ENCODE peak calls at places on chromosomes 2 and 18, in four cellular contexts. One of them, this sample, is unnamed.

GRCh38 chr2:171522057-171522803 is at the start of gene CYBRD1:
- DNase-seq in Caco-2: peak; percentile 50
- DNase-seq in gastrocnemius medialis: peak; percentile 72
- DNase-seq in colonic mucosa: peak; percentile 81
- DNase-seq in this sample: peak; percentile 90

GRCh38 chr2:29011650-29012060 is 30.6 kb downstream of the TOGARAM2 start:
- DNase-seq in Caco-2: no peak
- DNase-seq in gastrocnemius medialis: peak; percentile 99
- DNase-seq in colonic mucosa: no peak
- DNase-seq in this sample: peak; percentile 77

GRCh38 chr2:6308986-6309385 is 556.7 kb downstream of the CMPK2 start:
- DNase-seq in Caco-2: no peak
- DNase-seq in gastrocnemius medialis: no peak
- DNase-seq in colonic mucosa: no peak
- DNase-seq in this sample: no peak

GRCh38 chr18:79481041-79481790 is 85.5 kb downstream of the NFATC1 start:
- DNase-seq in Caco-2: no peak
- DNase-seq in gastrocnemius medialis: no peak
- DNase-seq in colonic mucosa: no peak
- DNase-seq in this sample: no peak

GRCh38 chr2:85308201-85308600 is 19.6 kb downstream of the TGOLN2 start:
- DNase-seq in Caco-2: no peak
- DNase-seq in gastrocnemius medialis: no peak
- DNase-seq in colonic mucosa: no peak
- DNase-seq in this sample: no peak

GRCh38 chr18:41391616-41392610 is 563.1 kb upstream of the PIK3C3 start:
- DNase-seq in Caco-2: peak; percentile 35
- DNase-seq in gastrocnemius medialis: no peak
- DNase-seq in colonic mucosa: peak; percentile 25
- DNase-seq in this sample: peak; percentile 78

GRCh38 chr2:46865181-46865970 is 50.2 kb downstream of the MCFD2 start:
- DNase-seq in Caco-2: no peak
- DNase-seq in gastrocnemius medialis: no peak
- DNase-seq in colonic mucosa: peak; percentile 73
- DNase-seq in this sample: no peak

GRCh38 chr2:68031546-68032160 is 31.2 kb downstream of the C1D start:
- DNase-seq in Caco-2: no peak
- DNase-seq in gastrocnemius medialis: no peak
- DNase-seq in colonic mucosa: no peak
- DNase-seq in this sample: peak; percentile 78

GRCh38 chr2:106990307-106990706 is 104.3 kb upstream of the ST6GAL2 start:
- DNase-seq in Caco-2: no peak
- DNase-seq in gastrocnemius medialis: no peak
- DNase-seq in colonic mucosa: no peak
- DNase-seq in this sample: peak; percentile 88

GRCh38 chr2:126172785-126173184 is 483.2 kb upstream of the GYPC start:
- DNase-seq in Caco-2: no peak
- DNase-seq in gastrocnemius medialis: no peak
- DNase-seq in colonic mucosa: no peak
- DNase-seq in this sample: no peak

GRCh38 chr18:74892066-74892627 is 294.5 kb downstream of the ZNF407 start:
- DNase-seq in Caco-2: no peak
- DNase-seq in gastrocnemius medialis: no peak
- DNase-seq in colonic mucosa: no peak
- DNase-seq in this sample: no peak

GRCh38 chr2:222669353-222669752 is 2.1 kb upstream of the MOGAT1 start:
- DNase-seq in Caco-2: no peak
- DNase-seq in gastrocnemius medialis: no peak
- DNase-seq in colonic mucosa: no peak
- DNase-seq in this sample: no peak

GRCh38 chr2:122451040-122451439 is 695.6 kb downstream of the TSN start:
- DNase-seq in Caco-2: no peak
- DNase-seq in gastrocnemius medialis: no peak
- DNase-seq in colonic mucosa: no peak
- DNase-seq in this sample: peak; percentile 33

GRCh38 chr2:240553956-240554480 is 3.8 kb downstream of the ANKMY1 start:
- DNase-seq in Caco-2: no peak
- DNase-seq in gastrocnemius medialis: no peak
- DNase-seq in colonic mucosa: no peak
- DNase-seq in this sample: no peak

GRCh38 chr18:32160547-32160946 is 29.3 kb upstream of the MEP1B start:
- DNase-seq in Caco-2: peak; percentile 51
- DNase-seq in gastrocnemius medialis: no peak
- DNase-seq in colonic mucosa: peak; percentile 81
- DNase-seq in this sample: no peak

GRCh38 chr2:54945401-54946219 is 104.6 kb downstream of the RTN4 start:
- DNase-seq in Caco-2: no peak
- DNase-seq in gastrocnemius medialis: peak; percentile 97
- DNase-seq in colonic mucosa: no peak
- DNase-seq in this sample: peak; percentile 78

GRCh38 chr2:102050854-102051391 is 59.2 kb downstream of the IL1R2 start:
- DNase-seq in Caco-2: no peak
- DNase-seq in gastrocnemius medialis: peak; percentile 85
- DNase-seq in colonic mucosa: peak; percentile 72
- DNase-seq in this sample: peak; percentile 92

GRCh38 chr2:216992056-216992455 is 132.2 kb upstream of the TNP1 start:
- DNase-seq in Caco-2: no peak
- DNase-seq in gastrocnemius medialis: no peak
- DNase-seq in colonic mucosa: no peak
- DNase-seq in this sample: peak; percentile 52

GRCh38 chr2:42847596-42848151 is 55.3 kb upstream of the HAAO start:
- DNase-seq in Caco-2: no peak
- DNase-seq in gastrocnemius medialis: no peak
- DNase-seq in colonic mucosa: no peak
- DNase-seq in this sample: no peak

GRCh38 chr2:45754087-45755015 is 102.9 kb downstream of the PRKCE start:
- DNase-seq in Caco-2: no peak
- DNase-seq in gastrocnemius medialis: no peak
- DNase-seq in colonic mucosa: no peak
- DNase-seq in this sample: peak; percentile 44

GRCh38 chr18:79912409-79912991 is 39.0 kb downstream of the SLC66A2 start:
- DNase-seq in Caco-2: no peak
- DNase-seq in gastrocnemius medialis: peak; percentile 64
- DNase-seq in colonic mucosa: peak; percentile 17
- DNase-seq in this sample: peak; percentile 79

GRCh38 chr18:25737710-25738251 is 352.6 kb downstream of the SS18 start:
- DNase-seq in Caco-2: no peak
- DNase-seq in gastrocnemius medialis: no peak
- DNase-seq in colonic mucosa: no peak
- DNase-seq in this sample: peak; percentile 74

DNA sequence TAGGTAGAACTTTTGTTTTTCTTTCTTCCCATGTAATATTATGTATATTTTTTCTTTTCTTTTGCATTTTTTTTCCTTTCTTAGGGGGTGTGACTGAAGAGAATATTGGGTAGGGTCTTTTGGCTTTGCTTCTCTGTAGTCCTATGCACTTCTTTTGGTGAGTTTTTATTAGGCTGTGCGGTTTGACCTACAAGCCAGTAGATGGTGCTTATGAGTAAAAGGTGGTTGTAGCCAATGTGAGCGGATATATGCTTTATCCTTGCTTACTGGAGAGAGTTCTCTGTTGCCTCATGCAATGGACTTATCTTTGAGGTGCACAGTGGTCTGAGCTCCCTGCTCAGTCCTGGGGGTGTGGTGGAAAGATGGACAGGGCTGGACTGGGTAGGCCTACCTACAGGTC is 52.7 kb downstream of the DSEL start:
- DNase-seq in Caco-2: no peak
- DNase-seq in gastrocnemius medialis: no peak
- DNase-seq in colonic mucosa: no peak
- DNase-seq in this sample: peak; percentile 35
- TF ChIP-seq CTCF in Caco-2: no peak
- TF ChIP-seq CTCF in gastrocnemius medialis: no peak
- TF ChIP-seq CTCF in colonic mucosa: no peak
- TF ChIP-seq CTCF in this sample: peak; percentile 40

DNA sequence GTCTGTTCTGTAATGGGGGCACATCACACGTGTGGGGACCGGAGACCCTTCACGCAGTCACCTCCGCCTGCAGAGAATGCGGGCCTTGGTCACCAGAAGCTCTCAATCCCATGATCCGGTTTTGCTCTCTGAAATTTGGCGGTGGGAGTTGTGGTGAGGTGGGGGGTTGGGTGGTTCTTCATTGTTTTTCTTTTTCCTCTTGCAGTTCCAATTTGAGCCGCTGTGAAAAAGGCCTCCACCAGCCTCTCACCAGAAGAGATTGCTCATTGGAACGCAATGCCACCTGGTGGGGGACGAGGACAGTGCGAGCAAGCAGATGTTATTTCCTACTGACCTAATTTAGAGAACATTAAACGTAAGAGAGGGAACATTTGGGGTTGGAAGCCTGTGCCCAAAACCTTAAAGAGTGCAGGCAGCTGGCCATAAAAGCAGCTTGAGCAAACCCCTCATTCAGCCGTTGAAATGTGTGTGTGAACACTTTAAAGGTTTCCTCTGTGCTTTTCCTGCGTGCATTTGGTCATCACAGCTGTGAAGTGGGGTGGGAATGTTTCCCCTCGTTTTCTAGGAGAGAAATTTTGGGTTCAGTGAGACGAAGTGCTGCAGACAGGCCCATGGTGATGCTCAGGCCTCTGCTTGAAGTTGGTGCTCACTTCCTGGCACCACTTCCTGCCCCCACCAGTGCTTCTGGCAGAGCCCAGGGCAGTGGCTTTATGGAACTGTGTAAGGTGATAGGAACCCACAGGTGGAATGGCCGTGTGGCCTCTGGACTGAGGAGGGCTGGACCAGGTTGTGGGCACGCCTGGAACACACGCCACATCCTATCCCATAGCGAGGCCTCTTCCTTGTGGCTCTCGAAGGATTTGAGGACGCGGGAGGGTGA is 61.7 kb downstream of the ZCCHC2 start:
- DNase-seq in Caco-2: peak; percentile 72
- DNase-seq in gastrocnemius medialis: peak; percentile 83
- DNase-seq in colonic mucosa: peak; percentile 89
- DNase-seq in this sample: peak; percentile 94
- H3K4me3 ChIP-seq in Caco-2: no peak overlapping the region
- H3K4me3 ChIP-seq in gastrocnemius medialis: peak overlapping the region; percentile 35
- H3K4me3 ChIP-seq in colonic mucosa: no peak overlapping the region
- H3K4me3 ChIP-seq in this sample: peak overlapping the region; percentile 47

GRCh38 chr18:58140366-58141325 is 96.6 kb downstream of the NEDD4L start:
- DNase-seq in Caco-2: no peak
- DNase-seq in gastrocnemius medialis: no peak
- DNase-seq in colonic mucosa: no peak
- DNase-seq in this sample: no peak
- TF ChIP-seq CTCF in Caco-2: no peak
- TF ChIP-seq CTCF in gastrocnemius medialis: no peak
- TF ChIP-seq CTCF in colonic mucosa: no peak
- TF ChIP-seq CTCF in this sample: no peak

GRCh38 chr2:25977768-25978167 is 4.5 kb downstream of the KIF3C start:
- DNase-seq in Caco-2: no peak
- DNase-seq in gastrocnemius medialis: no peak
- DNase-seq in colonic mucosa: no peak
- DNase-seq in this sample: peak; percentile 37
- H3K4me3 ChIP-seq in Caco-2: no peak overlapping the region
- H3K4me3 ChIP-seq in gastrocnemius medialis: no peak overlapping the region
- H3K4me3 ChIP-seq in colonic mucosa: no peak overlapping the region
- H3K4me3 ChIP-seq in this sample: no peak overlapping the region

DNA sequence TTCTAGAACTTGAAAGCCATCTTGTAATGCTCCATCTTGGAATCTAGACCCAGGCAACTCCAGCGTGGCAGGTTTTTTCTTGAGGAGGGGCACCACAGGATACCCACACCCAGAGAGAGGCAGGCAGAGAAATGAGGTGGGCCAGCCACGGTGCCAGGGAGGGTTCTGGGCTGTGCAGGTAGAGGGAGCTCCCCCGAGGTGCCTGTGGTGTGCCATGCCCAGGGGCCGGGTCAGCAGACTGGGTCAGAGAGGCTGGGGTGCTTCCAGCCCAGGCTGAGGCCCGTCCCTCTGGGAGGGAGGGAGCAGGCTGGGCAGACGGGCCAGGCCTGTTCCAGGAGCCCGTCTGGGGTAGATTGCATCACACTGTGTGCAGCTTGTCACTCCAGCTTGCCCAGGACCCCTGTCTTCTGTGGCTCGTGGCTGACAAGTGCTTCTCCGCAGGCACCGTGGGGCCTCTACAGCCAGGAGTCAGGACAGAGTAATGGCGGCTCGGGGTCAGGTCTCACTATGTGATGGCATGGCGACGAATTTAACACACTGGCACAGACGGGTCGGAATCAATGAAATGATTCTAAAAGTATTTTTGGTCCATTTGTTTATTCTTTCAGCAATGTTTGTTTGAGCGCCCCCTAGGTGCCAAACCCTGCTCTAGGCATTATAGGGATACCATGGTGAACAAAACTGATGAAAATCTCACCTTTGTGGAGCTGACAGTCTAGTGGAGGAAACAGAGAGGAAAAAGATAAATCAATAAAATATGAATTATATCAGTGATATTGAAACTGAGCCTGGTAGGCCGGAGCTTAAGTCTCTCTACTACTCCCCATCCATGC is 144.0 kb downstream of the ACOXL start:
- DNase-seq in Caco-2: no peak
- DNase-seq in gastrocnemius medialis: no peak
- DNase-seq in colonic mucosa: no peak
- DNase-seq in this sample: no peak
- TF ChIP-seq CTCF in Caco-2: peak; percentile 22
- TF ChIP-seq CTCF in gastrocnemius medialis: no peak
- TF ChIP-seq CTCF in colonic mucosa: no peak
- TF ChIP-seq CTCF in this sample: no peak

GRCh38 chr2:48343154-48343553 is 186.8 kb upstream of the STON1 start:
- DNase-seq in Caco-2: no peak
- DNase-seq in gastrocnemius medialis: no peak
- DNase-seq in colonic mucosa: no peak
- DNase-seq in this sample: no peak
- H3K4me3 ChIP-seq in Caco-2: no peak overlapping the region
- H3K4me3 ChIP-seq in gastrocnemius medialis: no peak overlapping the region
- H3K4me3 ChIP-seq in colonic mucosa: no peak overlapping the region
- H3K4me3 ChIP-seq in this sample: no peak overlapping the region

GRCh38 chr18:34764451-34764850 is 54.4 kb downstream of the DTNA start:
- DNase-seq in Caco-2: no peak
- DNase-seq in gastrocnemius medialis: no peak
- DNase-seq in colonic mucosa: no peak
- DNase-seq in this sample: no peak
- TF ChIP-seq CTCF in Caco-2: no peak
- TF ChIP-seq CTCF in gastrocnemius medialis: no peak
- TF ChIP-seq CTCF in colonic mucosa: no peak
- TF ChIP-seq CTCF in this sample: no peak

GRCh38 chr2:241842620-241843211 is 16.0 kb downstream of the PDCD1 start:
- DNase-seq in Caco-2: no peak
- DNase-seq in gastrocnemius medialis: peak; percentile 42
- DNase-seq in colonic mucosa: no peak
- DNase-seq in this sample: no peak

GRCh38 chr2:241846406-241846805 is 12.3 kb downstream of the PDCD1 start:
- DNase-seq in Caco-2: no peak
- DNase-seq in gastrocnemius medialis: no peak
- DNase-seq in colonic mucosa: no peak
- DNase-seq in this sample: no peak

GRCh38 chr2:241843321-241844065 is 15.2 kb downstream of the PDCD1 start:
- DNase-seq in Caco-2: no peak
- DNase-seq in gastrocnemius medialis: no peak
- DNase-seq in colonic mucosa: peak; percentile 21
- DNase-seq in this sample: no peak

GRCh38 chr2:241844066-241844728 is 14.5 kb downstream of the PDCD1 start:
- DNase-seq in Caco-2: peak; percentile 54
- DNase-seq in gastrocnemius medialis: peak; percentile 59
- DNase-seq in colonic mucosa: peak; percentile 78
- DNase-seq in this sample: peak; percentile 33

GRCh38 chr2:241844831-241845578 is 13.7 kb downstream of the PDCD1 start:
- DNase-seq in Caco-2: no peak
- DNase-seq in gastrocnemius medialis: no peak
- DNase-seq in colonic mucosa: peak; percentile 13
- DNase-seq in this sample: no peak
- H3K4me3 ChIP-seq in Caco-2: peak overlapping the region; percentile 32
- H3K4me3 ChIP-seq in gastrocnemius medialis: no peak overlapping the region
- H3K4me3 ChIP-seq in colonic mucosa: peak overlapping the region; percentile 30
- H3K4me3 ChIP-seq in this sample: no peak overlapping the region